ENCODE peak calls at places on chromosome 14, in six cellular contexts. One of them, this sample, is unnamed.

GRCh38 chr14:104865069-104865630 is at the start of gene CEP170B:
- DNase-seq in uterus: no peak
- DNase-seq in transverse colon: no peak
- DNase-seq in A673: peak
- DNase-seq in PC-3: peak
- DNase-seq in tibial artery: no peak
- DNase-seq in this sample: peak

GRCh38 chr14:81555051-81555450 is 21.4 kb upstream of the SEL1L start:
- DNase-seq in tibial artery: no peak
- DNase-seq in uterus: no peak
- DNase-seq in PC-3: no peak
- DNase-seq in A673: no peak
- DNase-seq in transverse colon: no peak
- DNase-seq in this sample: no peak

GRCh38 chr14:48323655-48324054 is 648.2 kb upstream of the MDGA2 start:
- DNase-seq in uterus: no peak
- DNase-seq in tibial artery: no peak
- DNase-seq in A673: no peak
- DNase-seq in transverse colon: no peak
- DNase-seq in PC-3: peak
- DNase-seq in this sample: no peak

GRCh38 chr14:80127466-80127865 is 83.8 kb downstream of the DIO2 start:
- DNase-seq in tibial artery: no peak
- DNase-seq in A673: no peak
- DNase-seq in transverse colon: no peak
- DNase-seq in uterus: no peak
- DNase-seq in PC-3: no peak
- DNase-seq in this sample: no peak

GRCh38 chr14:54503476-54503875 is 6.2 kb upstream of the CGRRF1 start:
- DNase-seq in tibial artery: no peak
- DNase-seq in PC-3: peak
- DNase-seq in A673: peak
- DNase-seq in transverse colon: no peak
- DNase-seq in uterus: no peak
- DNase-seq in this sample: no peak

GRCh38 chr14:63155511-63156189 is 48.6 kb upstream of the RHOJ start:
- DNase-seq in PC-3: no peak
- DNase-seq in A673: peak
- DNase-seq in transverse colon: no peak
- DNase-seq in uterus: no peak
- DNase-seq in tibial artery: no peak
- DNase-seq in this sample: no peak

GRCh38 chr14:56172571-56172971 is 54.4 kb downstream of the PELI2 start:
- DNase-seq in PC-3: peak
- DNase-seq in uterus: no peak
- DNase-seq in A673: no peak
- DNase-seq in tibial artery: no peak
- DNase-seq in transverse colon: no peak
- DNase-seq in this sample: no peak

GRCh38 chr14:72906316-72906715 is 12.4 kb upstream of the DPF3 start:
- DNase-seq in tibial artery: no peak
- DNase-seq in PC-3: peak
- DNase-seq in uterus: no peak
- DNase-seq in A673: no peak
- DNase-seq in transverse colon: no peak
- DNase-seq in this sample: no peak

GRCh38 chr14:67766035-67766680 is 50.2 kb downstream of the ZFYVE26 start:
- DNase-seq in tibial artery: peak
- DNase-seq in uterus: no peak
- DNase-seq in PC-3: no peak
- DNase-seq in A673: no peak
- DNase-seq in transverse colon: peak
- DNase-seq in this sample: no peak

GRCh38 chr14:99734406-99735051 is 50.4 kb downstream of the CYP46A1 start:
- DNase-seq in uterus: peak
- DNase-seq in tibial artery: peak
- DNase-seq in transverse colon: peak
- DNase-seq in PC-3: no peak
- DNase-seq in A673: no peak
- DNase-seq in this sample: peak

GRCh38 chr14:72024043-72024407 is 91.8 kb downstream of the RGS6 start:
- DNase-seq in PC-3: peak
- DNase-seq in A673: peak
- DNase-seq in uterus: no peak
- DNase-seq in transverse colon: peak
- DNase-seq in tibial artery: peak
- DNase-seq in this sample: no peak

GRCh38 chr14:53347046-53347445 is 193.9 kb upstream of the DDHD1 start:
- DNase-seq in A673: no peak
- DNase-seq in uterus: no peak
- DNase-seq in transverse colon: no peak
- DNase-seq in tibial artery: no peak
- DNase-seq in PC-3: no peak
- DNase-seq in this sample: no peak

GRCh38 chr14:31937730-31938346 is 139.3 kb upstream of the ARHGAP5 start:
- DNase-seq in transverse colon: peak
- DNase-seq in A673: peak
- DNase-seq in tibial artery: peak
- DNase-seq in PC-3: peak
- DNase-seq in uterus: no peak
- DNase-seq in this sample: no peak

GRCh38 chr14:30541318-30541717 is 17.6 kb upstream of the G2E3 start:
- DNase-seq in transverse colon: no peak
- DNase-seq in PC-3: peak
- DNase-seq in uterus: no peak
- DNase-seq in tibial artery: no peak
- DNase-seq in A673: no peak
- DNase-seq in this sample: no peak

GRCh38 chr14:37597538-37598084 is 2.2 kb downstream of the TTC6 start:
- DNase-seq in tibial artery: no peak
- DNase-seq in transverse colon: peak
- DNase-seq in PC-3: peak
- DNase-seq in A673: no peak
- DNase-seq in uterus: no peak
- DNase-seq in this sample: no peak

GRCh38 chr14:37600880-37601741 is 5.7 kb downstream of the TTC6 start:
- DNase-seq in uterus: no peak
- DNase-seq in transverse colon: no peak
- DNase-seq in PC-3: peak
- DNase-seq in A673: no peak
- DNase-seq in tibial artery: no peak
- DNase-seq in this sample: no peak

GRCh38 chr14:37598085-37598972 is 2.9 kb downstream of the TTC6 start:
- DNase-seq in A673: no peak
- DNase-seq in tibial artery: no peak
- DNase-seq in PC-3: peak
- DNase-seq in transverse colon: peak
- DNase-seq in uterus: no peak
- DNase-seq in this sample: no peak

GRCh38 chr14:37599527-37600368 is 4.3 kb downstream of the TTC6 start:
- DNase-seq in uterus: no peak
- DNase-seq in transverse colon: no peak
- DNase-seq in A673: no peak
- DNase-seq in tibial artery: no peak
- DNase-seq in PC-3: peak
- DNase-seq in this sample: no peak

GRCh38 chr14:37598973-37599526 is 3.6 kb downstream of the TTC6 start:
- DNase-seq in A673: no peak
- DNase-seq in tibial artery: no peak
- DNase-seq in transverse colon: no peak
- DNase-seq in uterus: no peak
- DNase-seq in PC-3: no peak
- DNase-seq in this sample: no peak
- H3K4me3 ChIP-seq in A673: peak
- H3K4me3 ChIP-seq in tibial artery: peak
- H3K4me3 ChIP-seq in transverse colon: peak
- H3K4me3 ChIP-seq in uterus: no peak
- H3K4me3 ChIP-seq in PC-3: peak
- H3K4me3 ChIP-seq in this sample: no peak

GRCh38 chr14:70893062-70893841 is 14.0 kb upstream of the PCNX1 start:
- DNase-seq in transverse colon: no peak
- DNase-seq in PC-3: no peak
- DNase-seq in A673: no peak
- DNase-seq in uterus: no peak
- DNase-seq in tibial artery: no peak
- DNase-seq in this sample: no peak
- H3K27ac ChIP-seq in transverse colon: no peak
- H3K27ac ChIP-seq in PC-3: no peak
- H3K27ac ChIP-seq in A673: no peak
- H3K27ac ChIP-seq in uterus: no peak
- H3K27ac ChIP-seq in tibial artery: no peak
- H3K27ac ChIP-seq in this sample: no peak

GRCh38 chr14:76430017-76430416 is 54.1 kb downstream of the ESRRB start:
- DNase-seq in transverse colon: no peak
- DNase-seq in PC-3: no peak
- DNase-seq in A673: peak
- DNase-seq in uterus: no peak
- DNase-seq in tibial artery: no peak
- DNase-seq in this sample: no peak
- H3K4me3 ChIP-seq in transverse colon: no peak
- H3K4me3 ChIP-seq in PC-3: no peak
- H3K4me3 ChIP-seq in A673: no peak
- H3K4me3 ChIP-seq in uterus: no peak
- H3K4me3 ChIP-seq in tibial artery: no peak
- H3K4me3 ChIP-seq in this sample: no peak

GRCh38 chr14:24157331-24157730 is 3.7 kb upstream of the IRF9 start:
- DNase-seq in uterus: no peak
- DNase-seq in transverse colon: no peak
- DNase-seq in PC-3: no peak
- DNase-seq in A673: no peak
- DNase-seq in tibial artery: no peak
- DNase-seq in this sample: no peak

GRCh38 chr14:24162083-24162482 is 1.0 kb downstream of the IRF9 start:
- DNase-seq in transverse colon: no peak
- DNase-seq in PC-3: no peak
- DNase-seq in uterus: no peak
- DNase-seq in tibial artery: no peak
- DNase-seq in A673: no peak
- DNase-seq in this sample: no peak

GRCh38 chr14:24160850-24161804 is at the start of gene IRF9:
- DNase-seq in A673: peak
- DNase-seq in PC-3: peak
- DNase-seq in transverse colon: peak
- DNase-seq in tibial artery: peak
- DNase-seq in uterus: peak
- DNase-seq in this sample: peak

GRCh38 chr14:24160499-24160849 is 591 bp upstream of the IRF9 start:
- DNase-seq in PC-3: no peak
- DNase-seq in A673: no peak
- DNase-seq in uterus: no peak
- DNase-seq in transverse colon: no peak
- DNase-seq in tibial artery: no peak
- DNase-seq in this sample: no peak

GRCh38 chr14:24159777-24160498 is 1.1 kb upstream of the IRF9 start:
- DNase-seq in A673: no peak
- DNase-seq in PC-3: no peak
- DNase-seq in transverse colon: no peak
- DNase-seq in uterus: no peak
- DNase-seq in tibial artery: no peak
- DNase-seq in this sample: peak
- H3K27ac ChIP-seq in A673: no peak
- H3K27ac ChIP-seq in PC-3: no peak
- H3K27ac ChIP-seq in transverse colon: peak
- H3K27ac ChIP-seq in uterus: peak
- H3K27ac ChIP-seq in tibial artery: peak
- H3K27ac ChIP-seq in this sample: peak

GRCh38 chr14:75334191-75335051 is 55.8 kb downstream of the FOS start:
- DNase-seq in transverse colon: peak
- DNase-seq in uterus: no peak
- DNase-seq in A673: no peak
- DNase-seq in tibial artery: peak
- DNase-seq in PC-3: no peak
- DNase-seq in this sample: peak
- H3K4me3 ChIP-seq in transverse colon: no peak
- H3K4me3 ChIP-seq in uterus: no peak
- H3K4me3 ChIP-seq in A673: no peak
- H3K4me3 ChIP-seq in tibial artery: no peak
- H3K4me3 ChIP-seq in PC-3: no peak
- H3K4me3 ChIP-seq in this sample: no peak

DNA sequence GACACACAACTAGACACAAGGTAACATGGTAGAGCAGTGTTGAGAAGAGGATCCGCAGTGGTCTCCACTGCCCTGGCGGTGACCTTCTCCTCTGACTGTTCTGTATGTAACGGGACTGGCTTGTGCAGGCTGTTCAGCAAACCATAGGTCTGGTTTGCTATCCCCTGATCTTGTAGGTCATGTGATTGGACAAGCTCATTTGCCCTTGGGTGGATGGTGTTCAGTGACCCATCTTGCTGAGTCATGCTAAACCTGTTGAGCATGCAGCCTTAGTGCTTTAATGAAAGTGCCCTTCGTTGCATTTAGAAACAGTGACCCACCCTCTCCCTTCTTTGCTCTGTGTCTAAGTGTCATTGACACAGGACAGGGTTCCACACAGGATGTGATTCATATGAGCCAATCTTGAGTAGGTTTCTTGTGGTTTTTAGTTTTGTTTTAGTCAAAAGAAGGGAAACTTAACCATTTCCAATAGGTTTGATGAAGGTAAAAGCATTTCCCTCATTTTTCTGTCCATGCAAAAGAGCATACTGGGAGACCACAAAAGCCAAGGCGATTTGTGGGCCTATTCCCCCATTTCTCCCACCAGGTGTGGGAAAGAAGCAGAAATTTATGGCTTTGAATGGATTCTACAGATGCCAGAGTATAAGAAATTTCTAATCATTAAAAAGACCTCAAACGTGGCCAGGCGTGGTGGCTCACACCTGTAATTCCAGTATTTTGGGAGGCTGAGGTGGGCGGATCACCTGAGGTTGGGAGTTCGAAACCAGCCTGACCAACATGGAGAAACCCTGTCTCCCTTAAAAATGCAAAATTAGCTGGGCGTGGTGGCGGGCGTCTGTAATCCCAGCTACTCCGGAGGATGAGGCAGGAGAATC is 32.6 kb upstream of the HIF1A start:
- DNase-seq in uterus: no peak
- DNase-seq in tibial artery: no peak
- DNase-seq in transverse colon: peak
- DNase-seq in A673: peak
- DNase-seq in PC-3: peak
- DNase-seq in this sample: no peak
- H3K27ac ChIP-seq in uterus: no peak
- H3K27ac ChIP-seq in tibial artery: peak
- H3K27ac ChIP-seq in transverse colon: peak
- H3K27ac ChIP-seq in A673: no peak
- H3K27ac ChIP-seq in PC-3: peak
- H3K27ac ChIP-seq in this sample: peak